ENCODE peak calls at places on chromosome 11, in five cellular contexts. O is lower lobe of right lung, K is brain microvascular endothelial cell, P is cardiac fibroblast, G is BE2C. B is an unnamed sample.

GRCh38 chr11:18527512-18527911 is 770 bp upstream of the TSG101 start:
- DNase-seq in G (no peak), K (peak), P (peak), O (no peak), B (no peak)

GRCh38 chr11:121426476-121427454 is 25.3 kb upstream of the SORL1 start:
- DNase-seq in P (no peak), G (peak), O (peak), K (no peak), B (no peak)

GRCh38 chr11:104967493-104968364 is 645 bp downstream of the CASP4 start:
- DNase-seq in K (no peak), G (no peak), P (peak), O (no peak), B (no peak)

GRCh38 chr11:66904055-66904454 is 47.2 kb downstream of the LRFN4 start:
- DNase-seq in K (peak), O (no peak), P (peak), G (no peak), B (no peak)

GRCh38 chr11:60857378-60858232 is 1.9 kb upstream of the PTGDR2 start:
- DNase-seq in P (peak), K (peak), G (no peak), O (no peak), B (no peak)

GRCh38 chr11:2570841-2571597 is 126.2 kb downstream of the KCNQ1 start:
- DNase-seq in K (no peak), O (peak), P (no peak), G (no peak), B (no peak)

GRCh38 chr11:15969701-15970329 is 386.5 kb downstream of the SOX6 start:
- DNase-seq in K (peak), O (no peak), P (peak), G (no peak), B (peak)

GRCh38 chr11:114262681-114263509 is 33.3 kb upstream of the NNMT start:
- DNase-seq in K (peak), G (peak), O (no peak), P (peak), B (no peak)

GRCh38 chr11:122748968-122749687 is 89.2 kb upstream of the CRTAM start:
- DNase-seq in G (no peak), P (peak), O (no peak), K (peak), B (peak)

GRCh38 chr11:132158091-132158490 is 787.7 kb downstream of the NTM start:
- DNase-seq in K (no peak), G (no peak), O (no peak), P (peak), B (no peak)

GRCh38 chr11:116582621-116583020 is 190.2 kb downstream of the BUD13 start:
- DNase-seq in P (no peak), K (no peak), G (no peak), O (no peak), B (no peak)

GRCh38 chr11:93143186-93143585 is 54.6 kb downstream of the SLC36A4 start:
- DNase-seq in O (no peak), P (peak), G (no peak), K (no peak), B (no peak)

GRCh38 chr11:3122775-3123201 is 42.3 kb downstream of the OSBPL5 start:
- DNase-seq in O (peak), K (no peak), G (peak), P (no peak), B (no peak)

B was measured in HS-5.